ENCODE peak calls at places on chromosomes 1 and 21, in four cellular contexts. J, S, T and O are unnamed samples.

GRCh38 chr1:46969014-46969619 is 27.8 kb upstream of the CYP4A11 start:
- DNase-seq in T (no peak), S (no peak), J (no peak), O (no peak)

GRCh38 chr1:31799895-31800676 is 15.7 kb downstream of the SPOCD1 start:
- DNase-seq in T (peak; percentile 32), J (no peak), S (no peak), O (peak; percentile 67)

GRCh38 chr21:24895885-24896734 is 711.2 kb downstream of the MRPL39 start:
- DNase-seq in S (peak; percentile 19), J (peak; percentile 9), T (no peak), O (no peak)

GRCh38 chr1:179079113-179079761 is 2.6 kb upstream of the TOR3A start:
- DNase-seq in J (peak; percentile 81), S (peak; percentile 57), T (peak; percentile 58), O (no peak)

GRCh38 chr1:216686860-216687545 is 36.2 kb downstream of the ESRRG start:
- DNase-seq in S (no peak), T (no peak), J (no peak), O (no peak)

GRCh38 chr1:241323510-241323909 is 33.5 kb downstream of the RGS7 start:
- DNase-seq in T (no peak), J (no peak), S (peak; percentile 10), O (no peak)

GRCh38 chr1:204564835-204565234 is 48.6 kb downstream of the MDM4 start:
- DNase-seq in S (peak; percentile 57), T (no peak), J (no peak), O (no peak)

GRCh38 chr1:52544665-52545525 is 8.0 kb downstream of the TUT4 start:
- DNase-seq in T (no peak), J (no peak), S (no peak), O (no peak)

GRCh38 chr1:221331263-221332183 is 410.4 kb downstream of the DUSP10 start:
- DNase-seq in J (no peak), T (no peak), S (no peak), O (no peak)

GRCh38 chr1:29172415-29172814 is 9.3 kb downstream of the SRSF4 start:
- DNase-seq in T (peak; percentile 26), J (no peak), S (no peak), O (no peak)

GRCh38 chr1:244941121-244941520 is 76.8 kb upstream of the HNRNPU start:
- DNase-seq in J (no peak), T (no peak), S (peak; percentile 9), O (no peak)

GRCh38 chr1:6521502-6521901 is 30.0 kb upstream of the PLEKHG5 start:
- DNase-seq in T (no peak), S (no peak), J (no peak), O (no peak)

GRCh38 chr1:43585596-43585995 is 54.9 kb downstream of the PTPRF start:
- DNase-seq in T (no peak), S (peak; percentile 45), J (no peak), O (no peak)

GRCh38 chr1:235015291-235015990 is 113.2 kb downstream of the TOMM20 start:
- DNase-seq in J (no peak), T (peak; percentile 28), S (no peak), O (no peak)

GRCh38 chr1:179142889-179143299 is 61.0 kb downstream of the TOR3A start:
- DNase-seq in T (no peak), S (no peak), J (peak; percentile 61), O (no peak)

GRCh38 chr1:229341811-229342304 is 989 bp downstream of the CCSAP start:
- DNase-seq in S (no peak), T (no peak), J (no peak), O (no peak)

GRCh38 chr1:107704911-107705310 is 260.1 kb downstream of the VAV3 start:
- DNase-seq in J (no peak), S (no peak), T (no peak), O (no peak)

GRCh38 chr1:96488777-96489176 is 232.8 kb upstream of the PTBP2 start:
- DNase-seq in S (no peak), T (no peak), J (no peak), O (no peak)

GRCh38 chr21:15895142-15896106 is 165.6 kb downstream of the USP25 start:
- DNase-seq in T (no peak), S (no peak), J (no peak), O (no peak)

GRCh38 chr1:29230553-29231378 is at the start of gene MECR:
- DNase-seq in J (peak; percentile 89), T (peak; percentile 94), S (peak; percentile 95), O (no peak)

GRCh38 chr1:28036431-28036830 is 52.0 kb downstream of the EYA3 start:
- DNase-seq in T (no peak), S (no peak), J (no peak), O (no peak)

GRCh38 chr1:21369905-21370304 is 70.0 kb upstream of the NBPF3 start:
- DNase-seq in S (no peak), J (no peak), T (no peak), O (no peak)
- TF ChIP-seq POLR2A in S (no peak), J (no peak), T (no peak), O (no peak)

GRCh38 chr1:223081181-223081994 is 61.7 kb downstream of the TLR5 start:
- DNase-seq in S (peak; percentile 85), T (peak; percentile 97), J (peak; percentile 82), O (no peak)
- H3K4me3 ChIP-seq in S (peak overlapping the region; percentile 26), T (peak overlapping the region; percentile 19), J (peak overlapping the region; percentile 54), O (peak overlapping the region; percentile 38)

GRCh38 chr1:153642161-153642560 is 8.3 kb downstream of the CHTOP start:
- DNase-seq in J (no peak), S (no peak), T (no peak), O (no peak)

GRCh38 chr1:153643100-153643499 is 9.2 kb downstream of the CHTOP start:
- DNase-seq in S (no peak), J (no peak), T (no peak), O (no peak)

GRCh38 chr1:153639280-153639679 is 5.4 kb downstream of the CHTOP start:
- DNase-seq in S (no peak), T (no peak), J (no peak), O (no peak)

GRCh38 chr1:153638261-153638660 is 4.4 kb downstream of the CHTOP start:
- DNase-seq in S (no peak), J (no peak), T (no peak), O (no peak)

GRCh38 chr1:153640873-153641272 is 7.0 kb downstream of the CHTOP start:
- DNase-seq in S (no peak), T (no peak), J (no peak), O (no peak)
- TF ChIP-seq POLR2A in S (no peak), T (no peak), J (no peak), O (no peak)

GRCh38 chr1:44640178-44640865 is 34.0 kb downstream of the TMEM53 start:
- DNase-seq in S (no peak), J (no peak), T (no peak), O (no peak)
- H3K4me3 ChIP-seq in S (no peak overlapping the region), J (no peak overlapping the region), T (no peak overlapping the region), O (no peak overlapping the region)

GRCh38 chr1:185680453-185680852 is 53.7 kb upstream of the HMCN1 start:
- DNase-seq in J (no peak), S (no peak), T (no peak), O (no peak)

GRCh38 chr1:185676969-185677368 is 57.2 kb upstream of the HMCN1 start:
- DNase-seq in T (no peak), S (no peak), J (no peak), O (no peak)

GRCh38 chr1:185679220-185679619 is 55.0 kb upstream of the HMCN1 start:
- DNase-seq in S (no peak), J (no peak), T (no peak), O (no peak)

DNA sequence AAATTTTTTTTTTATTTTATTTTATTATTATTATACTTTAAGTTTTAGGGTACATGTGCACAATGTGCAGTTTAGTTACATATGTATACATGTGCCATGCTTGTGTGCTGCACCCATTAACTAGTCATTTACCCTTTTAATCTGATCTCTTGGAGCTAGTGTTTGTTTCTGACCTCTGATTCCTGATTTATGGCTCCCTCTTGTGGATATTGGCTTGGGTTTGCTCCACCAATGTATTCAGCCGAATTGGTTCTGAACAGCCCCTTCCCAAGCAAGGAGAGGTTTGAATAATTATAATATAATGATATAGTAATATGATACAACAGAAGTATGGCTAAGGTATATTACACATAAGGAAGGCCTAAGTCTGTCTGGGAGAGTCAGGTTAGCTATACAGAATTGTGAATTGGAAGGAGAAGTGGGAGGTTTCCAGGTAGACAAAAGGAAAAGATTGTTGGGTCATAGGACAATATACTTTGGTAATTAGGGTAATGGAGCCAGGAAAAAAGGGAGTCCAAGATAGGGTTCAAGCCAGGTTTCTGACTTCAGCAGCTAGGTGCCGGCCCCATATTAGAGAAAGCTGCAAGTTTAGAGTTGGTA is 53.1 kb upstream of the HMCN1 start:
- DNase-seq in J (peak; percentile 44), S (no peak), T (no peak), O (no peak)
- TF ChIP-seq POLR2A in J (no peak), S (no peak), T (no peak), O (no peak)

DNA sequence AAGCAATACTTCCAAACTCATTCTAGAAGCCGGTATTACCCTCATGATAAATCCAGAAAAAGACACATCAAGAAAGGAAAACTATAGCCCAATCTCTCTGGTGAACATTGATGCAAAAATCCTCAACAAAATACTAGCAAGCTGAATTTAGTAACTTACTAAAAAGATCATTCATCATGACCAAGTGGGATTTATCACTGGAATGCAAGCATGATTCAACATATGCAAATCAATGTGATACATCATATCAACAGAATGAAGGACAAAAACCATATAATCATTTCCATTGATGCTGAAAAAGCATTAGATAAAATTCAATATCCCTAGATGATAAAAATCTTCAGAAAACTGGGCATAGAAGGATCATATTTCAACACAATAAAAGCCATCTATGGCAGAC is 402.9 kb downstream of the TGFB2 start:
- DNase-seq in T (no peak), S (no peak), J (no peak), O (no peak)
- H3K4me3 ChIP-seq in T (no peak overlapping the region), S (no peak overlapping the region), J (no peak overlapping the region), O (no peak overlapping the region)

GRCh38 chr21:38293113-38293512 is 36.3 kb downstream of the KCNJ15 start:
- DNase-seq in J (no peak), T (peak; percentile 58), S (peak; percentile 25), O (no peak)

GRCh38 chr21:38290809-38291208 is 34.0 kb downstream of the KCNJ15 start:
- DNase-seq in J (no peak), S (no peak), T (no peak), O (no peak)

GRCh38 chr21:38286739-38287426 is 30.1 kb downstream of the KCNJ15 start:
- DNase-seq in T (no peak), S (no peak), J (no peak), O (no peak)

GRCh38 chr21:38291875-38292274 is 35.1 kb downstream of the KCNJ15 start:
- DNase-seq in J (no peak), S (no peak), T (no peak), O (no peak)

GRCh38 chr21:38289697-38290096 is 32.9 kb downstream of the KCNJ15 start:
- DNase-seq in T (no peak), J (peak; percentile 38), S (peak; percentile 16), O (no peak)
- TF ChIP-seq POLR2A in T (no peak), J (no peak), S (no peak), O (no peak)

DNA sequence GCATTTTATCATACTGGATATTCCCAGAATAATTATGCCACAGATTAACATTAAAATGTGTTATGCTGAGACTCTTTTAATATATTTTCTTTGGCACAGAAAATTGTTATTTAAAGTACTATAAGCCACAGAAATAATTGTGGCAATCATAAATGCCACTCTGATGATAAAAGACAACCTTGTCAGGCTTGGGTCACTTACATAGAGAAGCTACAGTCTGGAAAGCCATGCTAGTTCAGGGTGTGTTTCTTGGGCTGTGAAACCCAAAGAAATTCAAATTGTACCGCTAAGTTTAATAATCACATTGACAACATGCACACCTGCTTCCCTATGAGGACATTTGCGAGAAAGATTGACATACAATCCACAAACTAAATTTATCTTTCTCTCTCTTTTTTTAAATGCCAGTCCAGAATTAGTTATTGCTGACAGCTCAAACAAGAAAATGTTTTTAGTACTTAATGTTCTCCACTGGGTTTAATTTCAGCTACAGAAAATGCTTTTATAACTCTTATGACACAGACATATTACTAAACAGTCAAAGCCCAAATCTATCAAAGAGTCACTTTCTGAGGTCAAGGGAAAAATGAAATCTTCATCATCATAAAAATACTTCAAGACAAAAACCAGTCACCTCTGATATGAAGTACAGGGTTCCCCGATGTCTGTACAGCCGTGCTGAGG is 38.7 kb downstream of the TTC13 start:
- DNase-seq in T (no peak), J (no peak), S (no peak), O (no peak)
- H3K4me3 ChIP-seq in T (no peak overlapping the region), J (no peak overlapping the region), S (no peak overlapping the region), O (no peak overlapping the region)